ENCODE peak calls at places on chromosomes 7 and 10, in nine cellular contexts. V is NCI-H460, H is cerebellar cortex, F is sciatic nerve, K is GM04503, Q is Ammon's horn, D is AG09319, U is fibroblast of mammary gland, T is pancreas. S is an unnamed sample.

GRCh38 chr7:155685070-155685790 is 40.8 kb downstream of the RBM33 start:
- DNase-seq in V (no peak), H (no peak), F (no peak), K (no peak), Q (no peak), D (no peak), U (no peak), T (no peak), S (no peak)

GRCh38 chr7:132536646-132537395 is 39.4 kb downstream of the PLXNA4 start:
- DNase-seq in V (no peak), H (no peak), F (no peak), K (peak), Q (no peak), D (no peak), U (peak), T (no peak), S (no peak)

GRCh38 chr7:68706291-68706690 is 892.0 kb upstream of the AUTS2 start:
- DNase-seq in V (peak), H (no peak), F (no peak), K (peak), Q (no peak), D (no peak), U (peak), T (no peak), S (no peak)

GRCh38 chr10:111784936-111785465 is 398.6 kb downstream of the GPAM start:
- DNase-seq in V (no peak), H (peak), F (no peak), K (no peak), Q (no peak), D (no peak), U (no peak), T (no peak), S (no peak)

GRCh38 chr7:27171636-27172387 is 2.3 kb downstream of the HOXA10 start:
- DNase-seq in V (no peak), H (peak), F (peak), K (no peak), Q (no peak), D (no peak), U (peak), T (peak), S (no peak)

GRCh38 chr10:31687545-31688482 is 240.8 kb downstream of the ARHGAP12 start:
- DNase-seq in V (no peak), H (no peak), F (no peak), K (no peak), Q (no peak), D (no peak), U (no peak), T (no peak), S (no peak)

GRCh38 chr7:13091974-13092707 is 404.7 kb downstream of the ARL4A start:
- DNase-seq in V (no peak), H (no peak), F (no peak), K (no peak), Q (no peak), D (no peak), U (no peak), T (no peak), S (no peak)

GRCh38 chr10:44959243-44960097 is at the start of gene RASSF4:
- DNase-seq in V (peak), H (peak), F (peak), K (no peak), Q (peak), D (no peak), U (peak), T (peak), S (peak)

GRCh38 chr7:95238252-95238938 is 85.9 kb downstream of the PON1 start:
- DNase-seq in V (no peak), H (no peak), F (no peak), K (no peak), Q (no peak), D (no peak), U (no peak), T (no peak), S (no peak)

GRCh38 chr10:116254422-116255152 is 18.4 kb downstream of the GFRA1 start:
- DNase-seq in V (no peak), H (no peak), F (no peak), K (no peak), Q (no peak), D (no peak), U (no peak), T (no peak), S (no peak)

GRCh38 chr10:124575107-124576035 is 113.7 kb downstream of the LHPP start:
- DNase-seq in V (no peak), H (no peak), F (no peak), K (no peak), Q (no peak), D (no peak), U (no peak), T (no peak), S (no peak)

GRCh38 chr10:119177708-119178370 is 773 bp downstream of the PRDX3 start:
- DNase-seq in V (no peak), H (no peak), F (no peak), K (no peak), Q (no peak), D (no peak), U (peak), T (no peak), S (no peak)

GRCh38 chr7:47906883-47907282 is 41.4 kb downstream of the PKD1L1 start:
- DNase-seq in V (no peak), H (no peak), F (no peak), K (no peak), Q (no peak), D (no peak), U (no peak), T (no peak), S (no peak)

GRCh38 chr7:2109936-2110585 is 122.7 kb downstream of the MAD1L1 start:
- DNase-seq in V (peak), H (peak), F (no peak), K (peak), Q (no peak), D (peak), U (peak), T (no peak), S (no peak)

GRCh38 chr10:28668363-28669226 is 8.7 kb upstream of the BAMBI start:
- DNase-seq in V (no peak), H (no peak), F (peak), K (no peak), Q (no peak), D (no peak), U (no peak), T (no peak), S (no peak)

GRCh38 chr10:68043030-68043429 is 32.1 kb downstream of the HERC4 start:
- DNase-seq in V (no peak), H (no peak), F (no peak), K (no peak), Q (no peak), D (no peak), U (peak), T (no peak), S (no peak)

GRCh38 chr7:48101880-48102448 is 12.9 kb downstream of the UPP1 start:
- DNase-seq in V (no peak), H (no peak), F (peak), K (no peak), Q (no peak), D (no peak), U (no peak), T (no peak), S (no peak)

GRCh38 chr10:131475043-131475442 is 163.5 kb upstream of the TCERG1L start:
- DNase-seq in V (no peak), H (no peak), F (no peak), K (no peak), Q (no peak), D (no peak), U (no peak), T (no peak), S (no peak)

GRCh38 chr10:43197834-43198681 is 59.8 kb downstream of the CSGALNACT2 start:
- DNase-seq in V (no peak), H (no peak), F (peak), K (no peak), Q (no peak), D (no peak), U (no peak), T (no peak), S (peak)

GRCh38 chr7:107047902-107048782 is 3.6 kb downstream of the PRKAR2B start:
- DNase-seq in V (no peak), H (no peak), F (no peak), K (no peak), Q (no peak), D (no peak), U (no peak), T (no peak), S (no peak)

GRCh38 chr10:48496831-48497792 is 107.8 kb downstream of the ARHGAP22 start:
- DNase-seq in V (no peak), H (no peak), F (no peak), K (peak), Q (peak), D (peak), U (peak), T (no peak), S (no peak)

GRCh38 chr10:132467464-132468149 is 70.0 kb upstream of the INPP5A start:
- DNase-seq in V (no peak), H (no peak), F (no peak), K (no peak), Q (no peak), D (no peak), U (no peak), T (no peak), S (peak)

GRCh38 chr7:139647085-139647484 is 123.6 kb downstream of the CLEC2L start:
- DNase-seq in V (no peak), H (no peak), F (no peak), K (no peak), Q (no peak), D (no peak), U (no peak), T (no peak), S (no peak)

GRCh38 chr7:129950191-129950940 is 2.4 kb downstream of the UBE2H start:
- DNase-seq in V (no peak), H (peak), F (peak), K (no peak), Q (peak), D (no peak), U (no peak), T (no peak), S (no peak)

GRCh38 chr7:96727534-96728088 is 18.0 kb upstream of the SEM1 start:
- DNase-seq in V (no peak), H (no peak), F (no peak), K (no peak), Q (no peak), D (no peak), U (no peak), T (no peak), S (no peak)

GRCh38 chr7:106205621-106206222 is 79.1 kb downstream of the NAMPT start:
- DNase-seq in V (no peak), H (no peak), F (no peak), K (no peak), Q (no peak), D (no peak), U (peak), T (no peak), S (no peak)

GRCh38 chr7:138137423-138138171 is 61.3 kb downstream of the AKR1D1 start:
- DNase-seq in V (no peak), H (no peak), F (no peak), K (no peak), Q (no peak), D (no peak), U (no peak), T (no peak), S (no peak)

GRCh38 chr10:133336131-133337078 is at the start of gene CALY:
- DNase-seq in V (no peak), H (peak), F (peak), K (no peak), Q (peak), D (no peak), U (no peak), T (peak), S (no peak)

GRCh38 chr7:30162133-30162532 is 27.3 kb downstream of the MTURN start:
- DNase-seq in V (no peak), H (no peak), F (no peak), K (no peak), Q (no peak), D (no peak), U (no peak), T (no peak), S (no peak)

GRCh38 chr7:100191775-100192174 is 14.1 kb downstream of the STAG3 start:
- DNase-seq in V (no peak), H (no peak), F (no peak), K (peak), Q (no peak), D (no peak), U (peak), T (no peak), S (no peak)

S was measured in right lobe of liver.